ENCODE peak calls at places on chromosomes 1 and 21, in eight cellular contexts. E is memory B cell; R is activated naive CD4-positive, alpha-beta T cell; H is CD8-positive, alpha-beta memory T cell; Q is SW 1271; Y is skeletal muscle cell; J is stimulated activated CD4-positive, alpha-beta T cell treated with anti-CD3 and anti-CD28 coated beads, Interleukin-15, amount 100 ng/mL, for 24 hours; I is DND-41. K is an unnamed sample.

GRCh38 chr1:31955917-31956736 is 18.0 kb upstream of the PTP4A2 start:
- DNase-seq in E (peak), R (peak), H (peak), Q (peak), Y (peak), J (peak), I (peak), K (no peak)

GRCh38 chr1:55054396-55054795 is 15.0 kb downstream of the PCSK9 start:
- DNase-seq in E (no peak), R (no peak), H (no peak), Q (no peak), Y (no peak), J (no peak), I (no peak), K (no peak)

GRCh38 chr1:227315500-227316346 is 2.6 kb downstream of the CDC42BPA start:
- DNase-seq in E (no peak), R (no peak), H (no peak), Q (peak), Y (peak), J (no peak), I (no peak), K (no peak)

GRCh38 chr1:153866045-153866850 is 56.5 kb downstream of the GATAD2B start:
- DNase-seq in E (no peak), R (no peak), H (no peak), Q (no peak), Y (peak), J (no peak), I (no peak), K (no peak)

GRCh38 chr1:91541918-91542533 is 41.4 kb downstream of the CDC7 start:
- DNase-seq in E (no peak), R (no peak), H (no peak), Q (no peak), Y (no peak), J (no peak), I (no peak), K (no peak)

GRCh38 chr1:216005916-216006315 is 417.3 kb downstream of the USH2A start:
- DNase-seq in E (no peak), R (no peak), H (no peak), Q (no peak), Y (peak), J (no peak), I (no peak), K (no peak)

GRCh38 chr21:17925900-17926299 is 106.7 kb upstream of the C21orf91 start:
- DNase-seq in E (no peak), R (no peak), H (no peak), Q (peak), Y (no peak), J (no peak), I (no peak), K (no peak)

GRCh38 chr1:93616996-93617669 is 64.5 kb downstream of the BCAR3 start:
- DNase-seq in E (no peak), R (no peak), H (no peak), Q (peak), Y (no peak), J (no peak), I (peak), K (no peak)

GRCh38 chr1:237841485-237841884 is 49.2 kb downstream of the ZP4 start:
- DNase-seq in E (no peak), R (no peak), H (no peak), Q (no peak), Y (no peak), J (no peak), I (no peak), K (no peak)

GRCh38 chr1:33375316-33375715 is 54.4 kb upstream of the A3GALT2 start:
- DNase-seq in E (no peak), R (no peak), H (no peak), Q (no peak), Y (no peak), J (no peak), I (no peak), K (no peak)

GRCh38 chr21:43818685-43819084 is 29.3 kb downstream of the RRP1 start:
- DNase-seq in E (no peak), R (no peak), H (no peak), Q (no peak), Y (no peak), J (no peak), I (no peak), K (no peak)

GRCh38 chr1:44714944-44715571 is 15.9 kb downstream of the RNU5D-1 start:
- DNase-seq in E (peak), R (peak), H (peak), Q (peak), Y (peak), J (peak), I (peak), K (peak)

GRCh38 chr1:4778056-4778455 is 123.6 kb downstream of the AJAP1 start:
- DNase-seq in E (no peak), R (no peak), H (no peak), Q (peak), Y (no peak), J (no peak), I (no peak), K (peak)

GRCh38 chr21:26365849-26366248 is 195.3 kb upstream of the APP start:
- DNase-seq in E (no peak), R (no peak), H (no peak), Q (no peak), Y (no peak), J (no peak), I (no peak), K (no peak)

GRCh38 chr1:58017641-58018040 is 528.9 kb downstream of the OMA1 start:
- DNase-seq in E (no peak), R (no peak), H (no peak), Q (no peak), Y (no peak), J (no peak), I (no peak), K (no peak)

GRCh38 chr1:77545970-77546369 is 136.5 kb downstream of the ZZZ3 start:
- DNase-seq in E (no peak), R (no peak), H (no peak), Q (no peak), Y (peak), J (no peak), I (no peak), K (no peak)

GRCh38 chr1:54350360-54350759 is 55.8 kb downstream of the SSBP3 start:
- DNase-seq in E (no peak), R (no peak), H (no peak), Q (no peak), Y (no peak), J (no peak), I (no peak), K (no peak)

GRCh38 chr1:46535063-46535462 is 16.4 kb downstream of the KNCN start:
- DNase-seq in E (no peak), R (no peak), H (no peak), Q (peak), Y (no peak), J (peak), I (no peak), K (no peak)

GRCh38 chr1:98157524-98158293 is 236.9 kb upstream of the DPYD start:
- DNase-seq in E (no peak), R (no peak), H (no peak), Q (no peak), Y (peak), J (no peak), I (no peak), K (no peak)

GRCh38 chr1:19113362-19114092 is 96.5 kb downstream of the UBR4 start:
- DNase-seq in E (no peak), R (peak), H (peak), Q (peak), Y (no peak), J (peak), I (peak), K (no peak)

GRCh38 chr1:220808501-220809186 is 21.9 kb downstream of the MTARC1 start:
- DNase-seq in E (no peak), R (no peak), H (no peak), Q (no peak), Y (no peak), J (no peak), I (no peak), K (no peak)

GRCh38 chr21:41932191-41932575 is 21.6 kb downstream of the C2CD2 start:
- DNase-seq in E (no peak), R (no peak), H (no peak), Q (no peak), Y (peak), J (no peak), I (no peak), K (no peak)

GRCh38 chr1:110150330-110151174 is at the start of gene SLC6A17:
- DNase-seq in E (no peak), R (no peak), H (no peak), Q (peak), Y (peak), J (peak), I (no peak), K (peak)

GRCh38 chr1:215475719-215476525 is 91.2 kb upstream of the KCTD3 start:
- DNase-seq in E (no peak), R (no peak), H (no peak), Q (no peak), Y (peak), J (no peak), I (no peak), K (no peak)

GRCh38 chr1:173295995-173296394 is 88.9 kb upstream of the TNFSF4 start:
- DNase-seq in E (no peak), R (no peak), H (no peak), Q (no peak), Y (no peak), J (no peak), I (no peak), K (no peak)

GRCh38 chr1:180267761-180268555 is 37.9 kb downstream of the LHX4 start:
- DNase-seq in E (no peak), R (no peak), H (no peak), Q (no peak), Y (no peak), J (no peak), I (no peak), K (no peak)